ENCODE peak calls at places on chromosomes 16 and 17, in four cellular contexts. I is fibroblast of lung, L is spleen, O is GM23248. E is an unnamed sample.

GRCh38 chr17:9389116-9389515 is 186.5 kb downstream of the STX8 start:
- DNase-seq in I (peak), L (no peak), O (peak), E (peak)

GRCh38 chr17:4533522-4534502 is 21.4 kb downstream of the MYBBP1A start:
- DNase-seq in I (no peak), L (no peak), O (peak), E (no peak)

GRCh38 chr17:44376124-44376523 is 12.5 kb upstream of the FAM171A2 start:
- DNase-seq in I (no peak), L (no peak), O (peak), E (no peak)

GRCh38 chr16:66205287-66206167 is 161.0 kb upstream of the CDH5 start:
- DNase-seq in I (no peak), L (no peak), O (peak), E (peak)

GRCh38 chr17:60923000-60923399 is 245.3 kb downstream of the BCAS3 start:
- DNase-seq in I (no peak), L (no peak), O (no peak), E (no peak)

GRCh38 chr17:21171970-21172510 is 41.9 kb downstream of the TMEM11 start:
- DNase-seq in I (no peak), L (peak), O (no peak), E (no peak)

GRCh38 chr17:5661486-5662125 is 77.3 kb upstream of the NLRP1 start:
- DNase-seq in I (no peak), L (no peak), O (no peak), E (no peak)

GRCh38 chr17:45092932-45093430 is 31.9 kb downstream of the NMT1 start:
- DNase-seq in I (peak), L (no peak), O (peak), E (peak)

GRCh38 chr17:43360376-43360738 is 38.4 kb upstream of the ARL4D start:
- DNase-seq in I (peak), L (no peak), O (no peak), E (peak)

GRCh38 chr16:14125030-14125681 is 54.0 kb downstream of the MRTFB start:
- DNase-seq in I (no peak), L (no peak), O (no peak), E (no peak)

GRCh38 chr17:79944821-79945391 is 90.8 kb downstream of the TBC1D16 start:
- DNase-seq in I (no peak), L (peak), O (no peak), E (no peak)

GRCh38 chr16:69132424-69133252 is at the start of the genes CHTF8 and UTP4:
- DNase-seq in I (peak), L (peak), O (peak), E (peak)

GRCh38 chr16:30028438-30029093 is 2.5 kb downstream of the TLCD3B start:
- DNase-seq in I (no peak), L (no peak), O (peak), E (no peak)

GRCh38 chr17:8222380-8222629 is 11.9 kb upstream of the AURKB start:
- DNase-seq in I (no peak), L (no peak), O (no peak), E (no peak)

GRCh38 chr16:28304214-28304613 is 11.9 kb downstream of the SBK1 start:
- DNase-seq in I (peak), L (no peak), O (peak), E (no peak)

GRCh38 chr16:73404001-73404400 is 356.1 kb upstream of the ZFHX3 start:
- DNase-seq in I (no peak), L (no peak), O (no peak), E (no peak)

GRCh38 chr16:67563708-67564468 is 1.6 kb downstream of the CTCF start:
- DNase-seq in I (peak), L (no peak), O (peak), E (peak)

GRCh38 chr17:4195306-4195705 is 52.3 kb downstream of the CYB5D2 start:
- DNase-seq in I (peak), L (no peak), O (peak), E (peak)

GRCh38 chr16:2037115-2037514 is 10.4 kb downstream of the NHERF2 start:
- DNase-seq in I (no peak), L (no peak), O (no peak), E (no peak)

GRCh38 chr16:87595712-87596111 is 6.6 kb upstream of the JPH3 start:
- DNase-seq in I (no peak), L (no peak), O (no peak), E (no peak)

GRCh38 chr17:49364119-49364518 is 2.1 kb upstream of the ZNF652 start:
- DNase-seq in I (no peak), L (no peak), O (no peak), E (no peak)

GRCh38 chr17:45150911-45151809 is 2.9 kb downstream of the HEXIM1 start:
- DNase-seq in I (no peak), L (no peak), O (peak), E (no peak)

GRCh38 chr16:72829846-72830620 is 217.9 kb downstream of the ZFHX3 start:
- DNase-seq in I (no peak), L (no peak), O (peak), E (no peak)

GRCh38 chr17:21371511-21372081 is 4.6 kb upstream of the KCNJ12 start:
- DNase-seq in I (no peak), L (no peak), O (no peak), E (no peak)

GRCh38 chr16:87806608-87807546 is 41.1 kb upstream of the KLHDC4 start:
- DNase-seq in I (peak), L (peak), O (peak), E (peak)

GRCh38 chr17:40517286-40517662 is 15.9 kb upstream of the TNS4 start:
- DNase-seq in I (no peak), L (peak), O (no peak), E (no peak)

GRCh38 chr16:64654137-64654652 is 467.7 kb downstream of the CDH11 start:
- DNase-seq in I (peak), L (no peak), O (peak), E (no peak)

GRCh38 chr17:68972119-68972704 is 17.0 kb upstream of the ABCA8 start:
- DNase-seq in I (peak), L (no peak), O (peak), E (no peak)

GRCh38 chr17:75814900-75815373 is 29.3 kb downstream of the UNC13D start:
- DNase-seq in I (peak), L (no peak), O (peak), E (peak)

GRCh38 chr17:46809110-46809571 is 9.4 kb downstream of the WNT3 start:
- DNase-seq in I (no peak), L (no peak), O (no peak), E (no peak)

GRCh38 chr17:48102700-48103378 is 1.6 kb upstream of the CBX1 start:
- DNase-seq in I (no peak), L (peak), O (no peak), E (no peak)

GRCh38 chr16:86145669-86146068 is 246.7 kb downstream of the IRF8 start:
- DNase-seq in I (no peak), L (no peak), O (no peak), E (no peak)

GRCh38 chr16:86137359-86137758 is 238.4 kb downstream of the IRF8 start:
- DNase-seq in I (no peak), L (no peak), O (no peak), E (no peak)

GRCh38 chr16:86143666-86144065 is 244.7 kb downstream of the IRF8 start:
- DNase-seq in I (no peak), L (no peak), O (no peak), E (no peak)

GRCh38 chr16:86138121-86138944 is 239.4 kb downstream of the IRF8 start:
- DNase-seq in I (no peak), L (no peak), O (no peak), E (no peak)

GRCh38 chr16:86142801-86143236 is 243.9 kb downstream of the IRF8 start:
- DNase-seq in I (peak), L (no peak), O (peak), E (peak)
- H3K4me3 ChIP-seq in I (no peak), L (no peak), O (no peak), E (no peak)

DNA sequence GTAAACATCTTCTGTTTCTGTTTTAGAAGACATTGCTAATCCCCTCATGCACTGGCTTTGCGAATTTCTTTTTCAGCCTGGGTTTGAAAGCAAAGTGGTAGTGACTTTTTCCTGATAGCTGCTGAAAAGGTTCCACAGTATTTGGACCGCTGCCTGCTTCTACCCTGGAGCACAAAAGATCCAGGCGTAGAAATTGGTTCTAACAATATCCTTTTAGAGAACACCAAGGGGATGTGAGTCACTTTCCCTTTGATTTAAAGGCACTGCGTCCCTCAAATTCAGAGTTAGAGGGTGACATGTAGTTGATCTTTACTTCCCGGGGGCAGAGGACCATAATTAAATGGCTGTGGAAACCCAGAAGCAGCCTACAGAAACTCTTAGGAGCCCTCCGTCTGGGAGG is 218.4 kb downstream of the WWOX start:
- DNase-seq in I (no peak), L (no peak), O (no peak), E (no peak)
- H3K4me3 ChIP-seq in I (no peak), L (peak), O (no peak), E (no peak)

DNA sequence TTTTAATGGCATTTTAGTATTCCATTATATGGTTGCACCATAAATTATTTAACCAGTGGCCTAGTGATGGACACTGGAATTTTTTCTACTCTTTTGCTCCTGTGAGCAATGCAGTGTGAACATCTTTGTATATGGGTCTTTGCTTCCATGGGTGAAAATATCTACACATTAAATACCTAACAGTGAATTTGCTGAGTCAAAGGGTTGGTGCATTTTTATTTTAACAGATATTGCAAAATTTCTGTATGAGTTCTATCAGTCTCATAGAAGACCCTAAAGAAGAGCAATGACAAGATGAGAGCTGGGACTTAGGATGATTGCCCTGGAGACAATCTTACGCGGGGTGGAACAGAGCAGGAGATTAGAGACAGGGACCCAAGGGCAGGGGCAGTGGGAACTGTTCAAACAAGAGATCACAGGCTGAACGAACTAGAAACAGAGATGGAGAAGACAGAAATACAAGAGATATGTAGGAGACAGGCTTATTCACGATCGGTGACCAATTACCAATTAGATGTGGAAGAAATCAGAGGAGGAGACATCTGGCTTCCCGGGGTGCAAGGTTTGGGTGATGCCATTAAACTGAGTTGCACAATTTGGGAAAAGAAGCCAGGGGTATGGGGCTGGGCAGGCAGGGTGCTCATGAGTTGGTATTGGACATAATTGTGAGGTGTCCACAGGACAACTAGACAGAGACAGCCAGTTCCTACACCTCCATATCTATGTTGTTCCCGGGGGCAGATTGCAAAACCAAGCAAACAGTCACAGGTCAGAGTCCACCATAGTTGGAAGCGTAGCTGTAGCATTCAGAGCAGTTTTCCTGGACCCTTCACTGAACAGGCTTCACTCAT is 39.9 kb upstream of the LONP2 start:
- DNase-seq in I (no peak), L (no peak), O (no peak), E (no peak)
- H3K4me3 ChIP-seq in I (no peak), L (no peak), O (no peak), E (no peak)

DNA sequence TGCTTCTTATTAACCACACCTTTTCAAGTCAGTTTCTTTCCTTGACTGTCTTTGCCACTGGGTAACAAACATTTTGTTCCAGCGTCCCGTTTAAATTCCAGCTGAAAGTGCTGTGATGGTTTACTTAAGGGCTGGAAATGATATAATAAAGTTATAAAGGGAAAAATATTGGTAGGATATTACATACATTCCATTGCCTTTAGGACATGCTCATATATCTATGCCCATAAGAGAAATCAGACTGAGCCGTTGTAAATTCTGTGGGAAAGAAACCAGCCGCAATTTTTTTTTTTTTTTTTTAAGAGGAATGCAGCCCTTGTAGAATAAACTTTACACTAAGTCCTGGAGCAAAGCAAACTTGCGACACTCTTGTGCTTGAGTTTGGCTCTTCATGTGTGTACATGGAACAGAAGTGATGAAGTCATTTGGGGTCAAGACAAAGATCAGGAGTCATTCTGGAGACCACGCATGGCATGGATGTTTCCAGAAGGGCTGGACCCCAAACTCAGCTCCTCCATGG is 210.9 kb downstream of the XYLT1 start:
- DNase-seq in I (no peak), L (no peak), O (no peak), E (no peak)
- H3K4me3 ChIP-seq in I (no peak), L (no peak), O (no peak), E (no peak)

GRCh38 chr16:27168790-27169189 is 34.5 kb upstream of the KDM8 start:
- DNase-seq in I (no peak), L (no peak), O (no peak), E (no peak)

GRCh38 chr16:27169511-27170071 is 33.7 kb upstream of the KDM8 start:
- DNase-seq in I (peak), L (no peak), O (peak), E (peak)

GRCh38 chr16:27161398-27161797 is 41.9 kb upstream of the KDM8 start:
- DNase-seq in I (no peak), L (no peak), O (no peak), E (no peak)

DNA sequence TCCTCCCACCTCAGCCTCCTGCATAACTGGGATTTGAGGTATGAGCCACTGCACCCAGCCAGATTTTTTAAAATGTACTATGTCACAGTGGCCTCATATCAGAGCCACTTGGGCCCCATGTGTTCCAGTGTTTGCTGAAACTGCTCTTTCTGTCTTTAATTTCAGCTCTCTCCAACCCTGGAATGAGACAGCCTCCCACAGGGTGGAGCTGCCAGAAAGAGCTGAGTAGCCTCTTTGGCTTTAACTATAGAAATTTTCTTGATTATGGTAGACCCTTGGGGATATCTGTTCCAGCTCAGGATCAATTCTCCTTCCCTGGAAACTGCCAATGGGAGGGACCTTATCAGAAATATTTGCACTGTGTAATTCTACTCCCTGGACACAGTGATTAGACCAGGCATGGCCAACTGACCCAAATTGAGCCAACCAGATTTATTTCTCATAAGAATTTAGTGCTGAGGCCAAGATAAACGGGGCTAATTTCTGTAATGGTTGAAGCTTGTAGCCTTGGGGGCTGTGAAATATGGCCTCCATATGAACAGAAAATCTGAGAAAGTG is 39.0 kb upstream of the KDM8 start:
- DNase-seq in I (peak), L (no peak), O (no peak), E (no peak)
- H3K4me3 ChIP-seq in I (no peak), L (no peak), O (no peak), E (no peak)

DNA sequence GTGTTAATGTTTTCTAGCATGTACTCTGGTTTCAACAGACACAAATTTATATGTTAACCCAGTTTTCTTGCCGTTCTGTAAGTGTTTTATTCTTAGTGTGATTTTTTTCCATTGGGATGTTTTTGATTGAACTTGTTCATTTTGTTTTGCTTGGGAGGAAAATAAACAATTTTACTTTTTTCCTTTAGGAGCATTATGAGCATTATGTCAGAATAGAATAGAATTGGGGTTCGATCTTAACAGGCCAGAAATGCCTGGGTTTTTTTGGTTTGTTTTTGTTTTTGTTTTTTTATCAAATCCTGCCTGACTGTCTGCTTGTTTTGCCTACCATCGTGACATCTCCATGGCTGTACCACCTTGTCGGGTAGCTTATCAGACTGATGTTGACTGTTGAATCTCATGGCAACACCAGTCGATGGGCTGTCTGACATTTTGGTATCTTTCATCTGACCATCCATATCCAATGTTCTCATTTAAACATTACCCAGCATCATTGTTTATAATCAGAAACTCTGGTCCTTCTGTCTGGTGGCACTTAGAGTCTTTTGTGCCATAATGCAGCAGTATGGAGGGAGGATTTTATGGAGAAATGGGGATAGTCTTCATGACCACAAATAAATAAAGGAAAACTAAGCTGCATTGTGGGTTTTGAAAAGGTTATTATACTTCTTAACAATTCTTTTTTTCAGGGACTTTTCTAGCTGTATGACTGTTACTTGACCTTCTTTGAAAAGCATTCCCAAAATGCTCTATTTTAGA is 51.7 kb downstream of the TUBD1 start:
- DNase-seq in I (peak), L (no peak), O (peak), E (no peak)
- H3K4me3 ChIP-seq in I (peak), L (peak), O (peak), E (peak)